ENCODE peak calls at places on chromosomes 13 and 19, in seven cellular contexts. Q is mammary epithelial cell, Z is neuronal stem cell, J is IMR-90, F is SK-N-SH, T is GM12878, X is fibroblast of lung. W is an unnamed sample.

GRCh38 chr13:52925775-52926285 is 77.4 kb upstream of the PCDH8 start:
- DNase-seq in Q (peak; percentile 89), Z (no peak), J (no peak), F (no peak), T (no peak), X (no peak), W (no peak)

GRCh38 chr13:50323440-50324070 is 308.3 kb downstream of the KCNRG start:
- DNase-seq in Q (peak; percentile 85), Z (no peak), J (peak; percentile 96), F (no peak), T (no peak), X (peak; percentile 97), W (peak; percentile 69)

GRCh38 chr13:33078268-33078667 is 62.0 kb downstream of the KL start:
- DNase-seq in Q (no peak), Z (no peak), J (no peak), F (no peak), T (no peak), X (no peak), W (no peak)

GRCh38 chr19:43362179-43362578 is 8.7 kb downstream of the CD177 start:
- DNase-seq in Q (no peak), Z (no peak), J (peak; percentile 64), F (no peak), T (no peak), X (peak; percentile 61), W (no peak)

GRCh38 chr19:31668916-31669315 is 319.7 kb upstream of the TSHZ3 start:
- DNase-seq in Q (no peak), Z (no peak), J (peak; percentile 29), F (no peak), T (no peak), X (peak; percentile 42), W (no peak)

GRCh38 chr19:8569066-8569761 is 8.0 kb downstream of the MYO1F start:
- DNase-seq in Q (peak; percentile 84), Z (no peak), J (peak; percentile 96), F (no peak), T (peak; percentile 63), X (peak; percentile 96), W (peak; percentile 81)

GRCh38 chr13:47114030-47114429 is 217.2 kb upstream of the HTR2A start:
- DNase-seq in Q (peak; percentile 66), Z (no peak), J (peak; percentile 89), F (no peak), T (no peak), X (peak; percentile 88), W (peak; percentile 52)

GRCh38 chr13:25286308-25286968 is 850 bp downstream of the MTMR6 start:
- DNase-seq in Q (peak; percentile 44), Z (peak; percentile 5), J (peak; percentile 58), F (peak; percentile 49), T (no peak), X (peak; percentile 56), W (peak; percentile 78)

GRCh38 chr13:31880849-31881494 is 141.6 kb downstream of the RXFP2 start:
- DNase-seq in Q (no peak), Z (no peak), J (no peak), F (no peak), T (no peak), X (no peak), W (no peak)

GRCh38 chr13:75327132-75327505 is 154.8 kb downstream of the TBC1D4 start:
- DNase-seq in Q (no peak), Z (no peak), J (no peak), F (no peak), T (no peak), X (no peak), W (no peak)

GRCh38 chr13:48402325-48402962 is 10.5 kb downstream of the LPAR6 start:
- DNase-seq in Q (peak; percentile 17), Z (no peak), J (no peak), F (no peak), T (peak; percentile 30), X (no peak), W (no peak)

GRCh38 chr13:30463820-30464495 is 1.8 kb downstream of the HMGB1 start:
- DNase-seq in Q (peak; percentile 67), Z (no peak), J (peak; percentile 50), F (no peak), T (no peak), X (peak; percentile 62), W (peak; percentile 74)

GRCh38 chr19:32870981-32871451 is 1.4 kb upstream of the SLC7A9 start:
- DNase-seq in Q (no peak), Z (no peak), J (no peak), F (no peak), T (no peak), X (no peak), W (no peak)

GRCh38 chr19:17078920-17079709 is 3.5 kb downstream of the MYO9B start:
- DNase-seq in Q (peak; percentile 17), Z (no peak), J (peak; percentile 31), F (no peak), T (no peak), X (no peak), W (no peak)

GRCh38 chr13:44218501-44219240 is 155.0 kb upstream of the SERP2 start:
- DNase-seq in Q (no peak), Z (no peak), J (no peak), F (no peak), T (no peak), X (peak; percentile 46), W (no peak)

GRCh38 chr13:112879283-112879833 is 89.7 kb upstream of the MCF2L start:
- DNase-seq in Q (no peak), Z (no peak), J (peak; percentile 45), F (no peak), T (no peak), X (peak; percentile 12), W (no peak)

DNA sequence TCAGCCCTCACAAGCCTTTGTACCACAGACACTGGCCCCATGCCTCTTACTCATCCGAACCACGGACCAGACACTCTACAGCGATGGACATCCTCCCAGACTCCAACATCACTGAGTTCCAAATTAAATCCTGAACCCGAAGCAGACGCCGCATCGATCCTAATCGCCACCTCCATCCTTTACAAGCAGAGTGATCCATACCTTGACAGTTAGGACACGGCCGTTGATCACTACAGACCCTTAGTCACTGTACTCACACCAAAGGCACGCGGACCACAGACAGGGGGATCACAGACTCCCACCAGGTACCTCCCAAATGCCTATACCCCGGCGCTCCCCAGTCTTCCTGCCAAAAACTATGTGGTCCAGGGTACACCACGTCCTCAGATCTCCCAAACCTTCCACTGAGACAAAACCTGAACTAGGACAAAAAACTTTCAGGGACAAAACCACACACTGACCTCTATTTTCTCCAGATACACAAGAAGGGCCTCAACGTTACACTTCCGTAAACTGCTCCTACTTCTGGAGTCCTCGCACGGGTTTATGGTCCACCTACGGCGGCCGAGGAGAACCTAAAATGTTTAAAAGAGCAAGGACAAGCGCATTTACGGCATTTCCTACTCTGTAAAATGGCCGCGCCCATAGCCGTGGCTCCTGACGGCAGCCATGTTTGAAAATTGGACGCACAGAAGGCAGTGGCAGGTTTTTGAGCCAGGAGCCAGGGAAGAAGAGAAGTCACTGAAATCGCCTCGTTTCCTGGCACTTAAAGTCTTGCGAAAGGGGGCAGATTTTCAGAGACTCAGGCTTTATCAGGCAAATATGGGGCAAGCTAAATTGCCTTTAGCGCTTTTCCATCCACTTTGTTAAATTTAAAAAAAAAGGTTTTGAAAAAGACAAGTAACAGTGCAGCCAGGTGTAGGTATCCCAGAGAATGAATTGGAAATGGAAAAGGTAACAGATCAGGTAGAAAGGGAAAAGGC is at the start of gene ZNF350:
- DNase-seq in Q (peak; percentile 93), Z (peak; percentile 71), J (peak; percentile 97), F (peak; percentile 79), T (peak; percentile 84), X (peak; percentile 98), W (peak; percentile 94)
- H3K4me3 ChIP-seq in Q (peak within 1 kb of the TSS; percentile 84), Z (peak within 1 kb of the TSS; percentile 93), J (peak within 1 kb of the TSS; percentile 93), F (peak within 1 kb of the TSS; percentile 91), T (peak within 1 kb of the TSS; percentile 94), X (peak within 1 kb of the TSS; percentile 94), W (peak within 1 kb of the TSS; percentile 99)

GRCh38 chr19:40801449-40802299 is 2.7 kb downstream of the EGLN2 start:
- DNase-seq in Q (no peak), Z (no peak), J (no peak), F (no peak), T (no peak), X (no peak), W (no peak)
- H3K9ac ChIP-seq in Q (no peak overlapping the region), Z (peak overlapping the region; percentile 78), J (peak overlapping the region; percentile 44), F (no peak overlapping the region), T (peak overlapping the region; percentile 67), X (no peak overlapping the region), W (peak overlapping the region; percentile 94)

GRCh38 chr13:40878321-40878720 is 88.9 kb downstream of the SLC25A15 start:
- DNase-seq in Q (peak; percentile 40), Z (no peak), J (peak; percentile 7), F (no peak), T (no peak), X (peak; percentile 43), W (no peak)
- H3K9me3 ChIP-seq in Q (peaks cover 19% of the 10 kb centered on the region), Z (peaks cover 16% of the 10 kb centered on the region), J (peaks cover 26% of the 10 kb centered on the region), F (no peaks in the 10 kb centered on the region), T (peaks cover 11% of the 10 kb centered on the region), X (no peaks in the 10 kb centered on the region), W (peaks cover 19% of the 10 kb centered on the region)

GRCh38 chr19:1566392-1567115 is 1.6 kb downstream of the MEX3D start:
- DNase-seq in Q (peak; percentile 77), Z (peak; percentile 84), J (peak; percentile 77), F (peak; percentile 95), T (no peak), X (peak; percentile 87), W (peak; percentile 92)

GRCh38 chr19:1569997-1570396 is 1.9 kb upstream of the MEX3D start:
- DNase-seq in Q (no peak), Z (no peak), J (no peak), F (no peak), T (no peak), X (no peak), W (no peak)

GRCh38 chr19:1567848-1568227 is 287 bp downstream of the MEX3D start:
- DNase-seq in Q (no peak), Z (no peak), J (no peak), F (peak; percentile 78), T (no peak), X (no peak), W (peak; percentile 52)

GRCh38 chr19:1568320-1569019 is at the start of gene MEX3D:
- DNase-seq in Q (peak; percentile 68), Z (peak; percentile 78), J (peak; percentile 49), F (peak; percentile 100), T (no peak), X (peak; percentile 43), W (peak; percentile 91)

GRCh38 chr19:1567116-1567847 is 843 bp downstream of the MEX3D start:
- DNase-seq in Q (no peak), Z (no peak), J (no peak), F (peak; percentile 72), T (no peak), X (no peak), W (peak; percentile 78)
- H3K4me3 ChIP-seq in Q (peak overlapping the region; percentile 84), Z (peak overlapping the region; percentile 99), J (peak overlapping the region; percentile 97), F (peak overlapping the region; percentile 93), T (peak overlapping the region; percentile 57), X (peak overlapping the region; percentile 48), W (peak overlapping the region; percentile 82)

GRCh38 chr13:105346141-105346766 is 1189.2 kb downstream of the EFNB2 start:
- DNase-seq in Q (peak; percentile 69), Z (no peak), J (peak; percentile 90), F (no peak), T (no peak), X (peak; percentile 94), W (peak; percentile 86)
- H3K9ac ChIP-seq in Q (no peak overlapping the region), Z (no peak overlapping the region), J (no peak overlapping the region), F (no peak overlapping the region), T (no peak overlapping the region), X (no peak overlapping the region), W (no peak overlapping the region)